ENCODE peak calls at places on chromosomes 12 and 14, in six cellular contexts. One of them, this sample, is unnamed.
A peak's percentile ranks its signal among the peaks of the same experiment; 100 is the strongest.

GRCh38 chr12:64998327-64999156 is 122.6 kb downstream of the WIF1 start:
- DNase-seq in activated B cell treated with CpG ODN at 0.5 μM for 24 hours: no peak
- DNase-seq in epithelial cell of prostate: no peak
- DNase-seq in NCI-H524: no peak
- DNase-seq in BE2C: no peak
- DNase-seq in lung: no peak
- DNase-seq in this sample: no peak

GRCh38 chr12:114245555-114245954 is 160.4 kb downstream of the TBX5 start:
- DNase-seq in activated B cell treated with CpG ODN at 0.5 μM for 24 hours: no peak
- DNase-seq in epithelial cell of prostate: no peak
- DNase-seq in NCI-H524: no peak
- DNase-seq in BE2C: no peak
- DNase-seq in lung: no peak
- DNase-seq in this sample: no peak

GRCh38 chr14:55913324-55914035 is 204.7 kb upstream of the PELI2 start:
- DNase-seq in activated B cell treated with CpG ODN at 0.5 μM for 24 hours: no peak
- DNase-seq in epithelial cell of prostate: no peak
- DNase-seq in NCI-H524: no peak
- DNase-seq in BE2C: no peak
- DNase-seq in lung: no peak
- DNase-seq in this sample: no peak

GRCh38 chr14:98227000-98227726 is 1044.8 kb downstream of the BCL11B start:
- DNase-seq in activated B cell treated with CpG ODN at 0.5 μM for 24 hours: no peak
- DNase-seq in epithelial cell of prostate: no peak
- DNase-seq in NCI-H524: no peak
- DNase-seq in BE2C: no peak
- DNase-seq in lung: no peak
- DNase-seq in this sample: no peak

GRCh38 chr12:22635812-22636211 is 10.8 kb downstream of the ETNK1 start:
- DNase-seq in activated B cell treated with CpG ODN at 0.5 μM for 24 hours: no peak
- DNase-seq in epithelial cell of prostate: no peak
- DNase-seq in NCI-H524: no peak
- DNase-seq in BE2C: no peak
- DNase-seq in lung: no peak
- DNase-seq in this sample: no peak

GRCh38 chr12:56161677-56162351 is 3.7 kb downstream of the MYL6 start:
- DNase-seq in activated B cell treated with CpG ODN at 0.5 μM for 24 hours: no peak
- DNase-seq in epithelial cell of prostate: no peak
- DNase-seq in NCI-H524: no peak
- DNase-seq in BE2C: no peak
- DNase-seq in lung: no peak
- DNase-seq in this sample: no peak

GRCh38 chr12:66132408-66132807 is 1.9 kb upstream of the LLPH start:
- DNase-seq in activated B cell treated with CpG ODN at 0.5 μM for 24 hours: no peak
- DNase-seq in epithelial cell of prostate: no peak
- DNase-seq in NCI-H524: no peak
- DNase-seq in BE2C: no peak
- DNase-seq in lung: no peak
- DNase-seq in this sample: no peak

GRCh38 chr12:5466521-5466960 is 34.6 kb downstream of the NTF3 start:
- DNase-seq in activated B cell treated with CpG ODN at 0.5 μM for 24 hours: no peak
- DNase-seq in epithelial cell of prostate: no peak
- DNase-seq in NCI-H524: no peak
- DNase-seq in BE2C: no peak
- DNase-seq in lung: no peak
- DNase-seq in this sample: no peak

GRCh38 chr12:6782119-6782518 is 7.2 kb upstream of the CD4 start:
- DNase-seq in activated B cell treated with CpG ODN at 0.5 μM for 24 hours: no peak
- DNase-seq in epithelial cell of prostate: no peak
- DNase-seq in NCI-H524: no peak
- DNase-seq in BE2C: no peak
- DNase-seq in lung: no peak
- DNase-seq in this sample: no peak

GRCh38 chr14:79057333-79057732 is 887.2 kb downstream of the NRXN3 start:
- DNase-seq in activated B cell treated with CpG ODN at 0.5 μM for 24 hours: no peak
- DNase-seq in epithelial cell of prostate: no peak
- DNase-seq in NCI-H524: no peak
- DNase-seq in BE2C: no peak
- DNase-seq in lung: no peak
- DNase-seq in this sample: no peak

GRCh38 chr12:51884676-51885229 is 3.1 kb upstream of the ANKRD33 start:
- DNase-seq in activated B cell treated with CpG ODN at 0.5 μM for 24 hours: no peak
- DNase-seq in epithelial cell of prostate: peak; percentile 26
- DNase-seq in NCI-H524: no peak
- DNase-seq in BE2C: no peak
- DNase-seq in lung: no peak
- DNase-seq in this sample: no peak

GRCh38 chr14:102731871-102732800 is 45.1 kb upstream of the TRAF3 start:
- DNase-seq in activated B cell treated with CpG ODN at 0.5 μM for 24 hours: no peak
- DNase-seq in epithelial cell of prostate: no peak
- DNase-seq in NCI-H524: no peak
- DNase-seq in BE2C: no peak
- DNase-seq in lung: no peak
- DNase-seq in this sample: no peak

GRCh38 chr14:51058382-51058781 is 36.5 kb downstream of the TRIM9 start:
- DNase-seq in activated B cell treated with CpG ODN at 0.5 μM for 24 hours: no peak
- DNase-seq in epithelial cell of prostate: no peak
- DNase-seq in NCI-H524: no peak
- DNase-seq in BE2C: no peak
- DNase-seq in lung: no peak
- DNase-seq in this sample: no peak

GRCh38 chr14:89185919-89186849 is 230.8 kb downstream of the FOXN3 start:
- DNase-seq in activated B cell treated with CpG ODN at 0.5 μM for 24 hours: no peak
- DNase-seq in epithelial cell of prostate: peak; percentile 91
- DNase-seq in NCI-H524: peak; percentile 90
- DNase-seq in BE2C: peak; percentile 53
- DNase-seq in lung: no peak
- DNase-seq in this sample: no peak

GRCh38 chr12:26798013-26798412 is 35.0 kb downstream of the ITPR2 start:
- DNase-seq in activated B cell treated with CpG ODN at 0.5 μM for 24 hours: no peak
- DNase-seq in epithelial cell of prostate: no peak
- DNase-seq in NCI-H524: no peak
- DNase-seq in BE2C: no peak
- DNase-seq in lung: no peak
- DNase-seq in this sample: no peak

GRCh38 chr14:58607571-58608317 is 30.0 kb upstream of the DACT1 start:
- DNase-seq in activated B cell treated with CpG ODN at 0.5 μM for 24 hours: no peak
- DNase-seq in epithelial cell of prostate: peak; percentile 40
- DNase-seq in NCI-H524: no peak
- DNase-seq in BE2C: no peak
- DNase-seq in lung: no peak
- DNase-seq in this sample: no peak

GRCh38 chr14:21262410-21262809 is 6.8 kb downstream of the HNRNPC start:
- DNase-seq in activated B cell treated with CpG ODN at 0.5 μM for 24 hours: no peak
- DNase-seq in epithelial cell of prostate: no peak
- DNase-seq in NCI-H524: no peak
- DNase-seq in BE2C: no peak
- DNase-seq in lung: no peak
- DNase-seq in this sample: no peak

GRCh38 chr12:113088971-113089756 is 32.6 kb downstream of the DTX1 start:
- DNase-seq in activated B cell treated with CpG ODN at 0.5 μM for 24 hours: no peak
- DNase-seq in epithelial cell of prostate: no peak
- DNase-seq in NCI-H524: no peak
- DNase-seq in BE2C: no peak
- DNase-seq in lung: no peak
- DNase-seq in this sample: no peak

GRCh38 chr14:87566986-87567385 is 426.0 kb downstream of the GALC start:
- DNase-seq in activated B cell treated with CpG ODN at 0.5 μM for 24 hours: no peak
- DNase-seq in epithelial cell of prostate: no peak
- DNase-seq in NCI-H524: no peak
- DNase-seq in BE2C: no peak
- DNase-seq in lung: no peak
- DNase-seq in this sample: no peak

GRCh38 chr12:12975322-12976077 is 23.5 kb upstream of the GPRC5D start:
- DNase-seq in activated B cell treated with CpG ODN at 0.5 μM for 24 hours: no peak
- DNase-seq in epithelial cell of prostate: no peak
- DNase-seq in NCI-H524: peak; percentile 24
- DNase-seq in BE2C: peak; percentile 23
- DNase-seq in lung: no peak
- DNase-seq in this sample: peak; percentile 65

GRCh38 chr14:104778694-104779331 is 16.7 kb downstream of the AKT1 start:
- DNase-seq in activated B cell treated with CpG ODN at 0.5 μM for 24 hours: no peak
- DNase-seq in epithelial cell of prostate: no peak
- DNase-seq in NCI-H524: no peak
- DNase-seq in BE2C: no peak
- DNase-seq in lung: no peak
- DNase-seq in this sample: no peak

GRCh38 chr14:40727107-40727506 is 879.6 kb upstream of the LRFN5 start:
- DNase-seq in activated B cell treated with CpG ODN at 0.5 μM for 24 hours: no peak
- DNase-seq in epithelial cell of prostate: no peak
- DNase-seq in NCI-H524: no peak
- DNase-seq in BE2C: no peak
- DNase-seq in lung: no peak
- DNase-seq in this sample: no peak

GRCh38 chr14:62706217-62706616 is 339.0 kb downstream of the KCNH5 start:
- DNase-seq in activated B cell treated with CpG ODN at 0.5 μM for 24 hours: no peak
- DNase-seq in epithelial cell of prostate: no peak
- DNase-seq in NCI-H524: no peak
- DNase-seq in BE2C: no peak
- DNase-seq in lung: no peak
- DNase-seq in this sample: no peak

GRCh38 chr12:123200414-123200813 is 32.5 kb downstream of the MPHOSPH9 start:
- DNase-seq in activated B cell treated with CpG ODN at 0.5 μM for 24 hours: no peak
- DNase-seq in epithelial cell of prostate: no peak
- DNase-seq in NCI-H524: no peak
- DNase-seq in BE2C: no peak
- DNase-seq in lung: no peak
- DNase-seq in this sample: no peak

GRCh38 chr12:96117460-96117859 is 76.7 kb upstream of the ELK3 start:
- DNase-seq in activated B cell treated with CpG ODN at 0.5 μM for 24 hours: no peak
- DNase-seq in epithelial cell of prostate: no peak
- DNase-seq in NCI-H524: no peak
- DNase-seq in BE2C: no peak
- DNase-seq in lung: no peak
- DNase-seq in this sample: no peak

GRCh38 chr14:61125314-61126082 is 144.5 kb downstream of the SLC38A6 start:
- DNase-seq in activated B cell treated with CpG ODN at 0.5 μM for 24 hours: no peak
- DNase-seq in epithelial cell of prostate: no peak
- DNase-seq in NCI-H524: no peak
- DNase-seq in BE2C: no peak
- DNase-seq in lung: no peak
- DNase-seq in this sample: no peak

GRCh38 chr14:76710093-76711010 is 50.9 kb upstream of the VASH1 start:
- DNase-seq in activated B cell treated with CpG ODN at 0.5 μM for 24 hours: no peak
- DNase-seq in epithelial cell of prostate: no peak
- DNase-seq in NCI-H524: peak; percentile 52
- DNase-seq in BE2C: peak; percentile 44
- DNase-seq in lung: no peak
- DNase-seq in this sample: peak; percentile 22

This sample was measured in colonic mucosa.